ENCODE peak calls at places on chromosome 13, in seven cellular contexts. N is H1, W is IMR-90, A is H9, Z is neuronal stem cell, M is mesendoderm, O is trophoblast cell. R is an unnamed sample.

GRCh38 chr13:66657165-66657895 is 572.8 kb downstream of the PCDH9 start:
- DNase-seq in N (no peak), W (peak), A (no peak), Z (no peak), M (peak), O (peak), R (peak)

GRCh38 chr13:34358811-34359513 is 541.0 kb downstream of the RFC3 start:
- DNase-seq in N (no peak), W (peak), A (no peak), Z (no peak), M (no peak), O (no peak), R (peak)

GRCh38 chr13:73714522-73714921 is 419.7 kb downstream of the KLF12 start:
- DNase-seq in N (no peak), W (no peak), A (no peak), Z (no peak), M (no peak), O (no peak), R (no peak)

GRCh38 chr13:110419391-110419791 is 112.3 kb downstream of the COL4A2 start:
- DNase-seq in N (no peak), W (no peak), A (no peak), Z (no peak), M (no peak), O (peak), R (no peak)

GRCh38 chr13:110726726-110727125 is 13.2 kb downstream of the ING1 start:
- DNase-seq in N (no peak), W (no peak), A (no peak), Z (no peak), M (no peak), O (no peak), R (no peak)

GRCh38 chr13:83333614-83334388 is 548.5 kb downstream of the SLITRK1 start:
- DNase-seq in N (no peak), W (no peak), A (no peak), Z (no peak), M (no peak), O (no peak), R (no peak)

GRCh38 chr13:47433461-47434005 is 536.7 kb upstream of the HTR2A start:
- DNase-seq in N (no peak), W (peak), A (no peak), Z (no peak), M (no peak), O (no peak), R (peak)

GRCh38 chr13:78657699-78658629 is 991 bp downstream of the OBI1 start:
- DNase-seq in N (no peak), W (peak), A (peak), Z (peak), M (peak), O (no peak), R (peak)

GRCh38 chr13:106340249-106340648 is 195.2 kb downstream of the EFNB2 start:
- DNase-seq in N (no peak), W (no peak), A (no peak), Z (no peak), M (no peak), O (no peak), R (peak)

GRCh38 chr13:82330499-82330898 is 1551.8 kb downstream of the SLITRK1 start:
- DNase-seq in N (no peak), W (no peak), A (no peak), Z (no peak), M (peak), O (peak), R (peak)

GRCh38 chr13:32811297-32811800 is 204.9 kb upstream of the KL start:
- DNase-seq in N (no peak), W (no peak), A (no peak), Z (no peak), M (no peak), O (no peak), R (peak)

GRCh38 chr13:54637377-54637776 is 1608.8 kb downstream of the OLFM4 start:
- DNase-seq in N (no peak), W (no peak), A (no peak), Z (peak), M (peak), O (peak), R (peak)

GRCh38 chr13:58876473-58876872 is 1244.9 kb downstream of the PCDH17 start:
- DNase-seq in N (no peak), W (no peak), A (no peak), Z (no peak), M (no peak), O (no peak), R (no peak)

GRCh38 chr13:50366488-50367174 is 351.4 kb downstream of the KCNRG start:
- DNase-seq in N (no peak), W (no peak), A (no peak), Z (no peak), M (no peak), O (no peak), R (no peak)

GRCh38 chr13:67880916-67881315 is 650.8 kb upstream of the PCDH9 start:
- DNase-seq in N (no peak), W (no peak), A (no peak), Z (no peak), M (no peak), O (no peak), R (peak)

GRCh38 chr13:46575321-46575721 is 22.4 kb downstream of the LRCH1 start:
- DNase-seq in N (no peak), W (peak), A (no peak), Z (no peak), M (no peak), O (no peak), R (peak)

GRCh38 chr13:59435024-59435423 is 728.7 kb downstream of the DIAPH3 start:
- DNase-seq in N (no peak), W (no peak), A (no peak), Z (no peak), M (no peak), O (no peak), R (no peak)

GRCh38 chr13:84867246-84867645 is 932.0 kb downstream of the SLITRK6 start:
- DNase-seq in N (no peak), W (no peak), A (no peak), Z (no peak), M (peak), O (no peak), R (no peak)

GRCh38 chr13:65508338-65508737 is 1721.8 kb downstream of the PCDH9 start:
- DNase-seq in N (no peak), W (no peak), A (no peak), Z (no peak), M (no peak), O (no peak), R (no peak)

GRCh38 chr13:65504213-65504612 is 1725.9 kb downstream of the PCDH9 start:
- DNase-seq in N (no peak), W (no peak), A (no peak), Z (no peak), M (no peak), O (no peak), R (no peak)

GRCh38 chr13:65508745-65509144 is 1721.4 kb downstream of the PCDH9 start:
- DNase-seq in N (no peak), W (no peak), A (no peak), Z (no peak), M (no peak), O (no peak), R (no peak)

DNA sequence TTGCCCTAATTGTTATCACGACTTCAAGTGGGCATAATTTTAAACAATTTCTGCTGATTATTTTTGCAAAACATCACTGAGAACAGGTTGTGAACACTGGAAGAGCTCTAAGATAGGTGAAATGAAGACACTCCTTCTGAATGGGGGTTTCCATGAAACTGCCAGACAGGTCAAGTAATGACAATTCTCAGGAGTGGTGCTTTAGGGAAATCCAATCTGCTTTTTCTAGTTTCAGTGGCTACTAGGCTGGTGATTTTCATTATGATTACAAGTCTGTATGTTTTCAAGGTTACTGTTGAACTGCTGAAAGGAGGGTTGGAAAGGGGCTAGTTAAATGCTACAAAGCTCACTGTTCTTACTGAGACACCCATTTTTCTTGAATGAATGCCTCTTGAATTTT is 1724.2 kb downstream of the PCDH9 start:
- DNase-seq in N (no peak), W (no peak), A (no peak), Z (no peak), M (no peak), O (no peak), R (no peak)
- H2BK120ac ChIP-seq in N (no peak), W (no peak), A (no peak), Z (no peak), M (no peak), O (no peak), R (no peak)

GRCh38 chr13:99360696-99361095 is 53.5 kb upstream of the GPR183 start:
- DNase-seq in N (peak), W (no peak), A (no peak), Z (no peak), M (no peak), O (no peak), R (no peak)
- H2BK120ac ChIP-seq in N (no peak), W (no peak), A (no peak), Z (no peak), M (no peak), O (no peak), R (no peak)

DNA sequence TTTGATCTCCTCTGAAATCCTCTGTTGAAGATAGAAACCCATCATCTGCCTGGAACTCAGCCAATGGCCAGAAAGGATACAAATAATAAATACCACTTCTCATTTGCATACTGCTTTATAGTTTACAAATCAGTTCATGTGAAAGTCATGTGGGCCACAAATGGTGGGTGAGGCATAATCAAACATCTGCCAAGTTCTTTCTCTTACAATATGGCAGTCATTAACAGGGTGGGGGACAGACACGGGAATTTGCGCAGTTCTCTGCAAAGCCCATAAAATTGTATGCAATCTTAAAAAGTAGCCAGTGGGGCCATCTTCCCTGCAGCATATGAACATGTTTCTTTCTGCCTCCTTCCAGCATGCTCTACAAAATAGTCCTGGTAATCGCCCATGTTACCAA is 59.6 kb downstream of the NUFIP1 start:
- DNase-seq in N (no peak), W (no peak), A (no peak), Z (no peak), M (no peak), O (no peak), R (no peak)
- H2BK120ac ChIP-seq in N (no peak), W (no peak), A (no peak), Z (no peak), M (no peak), O (no peak), R (no peak)

DNA sequence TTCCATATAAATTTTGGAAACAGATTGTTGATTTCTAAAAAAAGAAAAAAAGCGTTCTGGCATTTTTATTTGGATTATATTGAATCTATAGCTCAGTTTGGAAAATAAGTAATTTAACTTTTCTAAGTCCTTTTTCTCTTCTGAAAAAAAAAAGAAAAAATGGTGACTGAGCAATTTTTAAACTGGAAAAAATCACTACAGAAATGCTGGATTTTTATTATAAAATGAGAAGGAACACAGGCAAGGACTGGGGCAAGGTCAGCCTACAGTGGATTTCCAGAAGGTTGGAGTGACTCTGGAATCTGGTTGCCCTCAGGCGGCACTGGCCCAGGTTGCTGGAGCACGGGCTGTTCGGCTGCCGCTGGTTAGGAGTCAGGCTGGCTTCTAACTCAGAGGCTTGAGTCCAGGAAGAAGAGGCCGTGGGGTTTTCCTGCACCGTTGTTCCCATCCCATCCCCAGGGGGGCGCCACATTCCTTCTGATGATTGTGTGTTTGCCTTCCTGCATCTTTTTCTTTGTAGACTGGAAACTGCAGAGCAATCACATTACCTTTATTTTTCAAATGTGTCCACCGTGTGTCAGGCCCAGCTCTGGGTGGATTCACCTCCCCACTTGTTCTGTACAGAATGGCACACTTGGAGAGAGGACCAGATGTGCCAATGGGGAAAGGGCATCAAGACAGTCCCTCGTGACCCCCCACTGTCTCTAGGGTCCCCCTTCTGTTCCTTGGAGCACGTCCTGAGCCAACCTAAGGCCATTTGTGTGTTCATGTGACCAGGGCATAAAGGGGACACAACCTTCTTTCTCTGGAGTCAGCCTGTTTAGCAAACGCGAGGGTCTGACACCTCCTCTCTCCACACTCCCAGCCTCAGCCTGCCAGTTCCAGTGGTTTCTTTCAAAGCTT is 44.5 kb upstream of the GTF3A start:
- DNase-seq in N (peak), W (peak), A (peak), Z (peak), M (peak), O (peak), R (peak)
- H2BK120ac ChIP-seq in N (no peak), W (no peak), A (no peak), Z (no peak), M (no peak), O (no peak), R (no peak)

GRCh38 chr13:21372530-21372929 is 86.6 kb downstream of the ZDHHC20 start:
- DNase-seq in N (no peak), W (no peak), A (no peak), Z (no peak), M (no peak), O (no peak), R (no peak)
- H2BK120ac ChIP-seq in N (no peak), W (no peak), A (no peak), Z (no peak), M (no peak), O (no peak), R (no peak)

GRCh38 chr13:111953546-111954178 is 113.3 kb upstream of the SOX1 start:
- DNase-seq in N (peak), W (no peak), A (peak), Z (no peak), M (no peak), O (no peak), R (no peak)
- H2BK120ac ChIP-seq in N (no peak), W (no peak), A (no peak), Z (no peak), M (no peak), O (no peak), R (no peak)

GRCh38 chr13:24301911-24302310 is 7.5 kb upstream of the C1QTNF9 start:
- DNase-seq in N (no peak), W (no peak), A (no peak), Z (no peak), M (no peak), O (no peak), R (no peak)
- H2BK120ac ChIP-seq in N (no peak), W (no peak), A (no peak), Z (no peak), M (no peak), O (no peak), R (no peak)

GRCh38 chr13:108306768-108307332 is 37.3 kb downstream of the TNFSF13B start:
- DNase-seq in N (no peak), W (no peak), A (no peak), Z (no peak), M (no peak), O (no peak), R (no peak)

GRCh38 chr13:108302279-108302678 is 32.8 kb downstream of the TNFSF13B start:
- DNase-seq in N (no peak), W (peak), A (no peak), Z (no peak), M (peak), O (no peak), R (no peak)

GRCh38 chr13:108305655-108306054 is 36.1 kb downstream of the TNFSF13B start:
- DNase-seq in N (no peak), W (no peak), A (no peak), Z (no peak), M (no peak), O (no peak), R (no peak)

DNA sequence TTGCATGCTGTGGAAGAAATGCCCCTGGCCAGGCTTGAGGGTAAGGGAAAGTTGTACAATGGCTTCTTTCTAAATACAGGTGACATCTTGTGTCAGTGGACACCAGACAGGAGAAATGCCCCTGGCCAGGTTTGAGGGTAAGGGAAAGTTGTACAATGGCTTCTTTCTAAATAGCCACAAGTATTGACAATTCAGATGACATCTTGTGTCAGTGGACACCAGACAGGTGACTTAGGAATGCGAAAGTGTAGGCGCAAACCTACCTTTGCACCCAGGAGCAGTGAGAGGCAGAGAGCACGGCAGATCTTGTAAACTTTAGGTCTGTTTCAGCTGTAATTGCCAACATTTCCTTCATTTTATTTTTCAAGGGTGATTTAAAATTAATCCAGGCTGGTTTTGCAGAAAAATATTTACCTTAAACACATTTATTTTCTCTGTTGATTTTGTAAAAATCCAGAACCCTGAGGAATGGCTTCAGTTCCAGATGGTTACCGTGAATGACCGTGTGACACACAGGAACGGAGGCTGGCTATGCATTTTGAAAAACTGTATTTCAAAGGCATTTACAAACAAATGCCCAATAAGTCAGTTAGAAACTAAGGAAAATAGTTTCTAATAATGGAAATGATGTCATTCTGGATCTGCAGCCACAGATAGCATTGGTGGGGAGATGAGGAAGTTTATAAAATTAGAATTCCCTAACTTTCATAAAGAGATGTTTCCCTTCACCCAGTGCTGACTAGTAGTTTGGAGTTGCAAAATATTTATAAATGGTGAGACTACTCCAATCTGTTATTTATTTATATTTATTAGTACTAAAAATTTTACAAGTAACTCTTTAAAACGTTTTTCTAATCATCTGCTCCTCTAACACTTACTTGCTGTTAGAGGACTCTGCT is 34.9 kb downstream of the TNFSF13B start:
- DNase-seq in N (no peak), W (no peak), A (no peak), Z (no peak), M (no peak), O (peak), R (peak)
- H2BK120ac ChIP-seq in N (no peak), W (no peak), A (no peak), Z (no peak), M (no peak), O (no peak), R (no peak)

DNA sequence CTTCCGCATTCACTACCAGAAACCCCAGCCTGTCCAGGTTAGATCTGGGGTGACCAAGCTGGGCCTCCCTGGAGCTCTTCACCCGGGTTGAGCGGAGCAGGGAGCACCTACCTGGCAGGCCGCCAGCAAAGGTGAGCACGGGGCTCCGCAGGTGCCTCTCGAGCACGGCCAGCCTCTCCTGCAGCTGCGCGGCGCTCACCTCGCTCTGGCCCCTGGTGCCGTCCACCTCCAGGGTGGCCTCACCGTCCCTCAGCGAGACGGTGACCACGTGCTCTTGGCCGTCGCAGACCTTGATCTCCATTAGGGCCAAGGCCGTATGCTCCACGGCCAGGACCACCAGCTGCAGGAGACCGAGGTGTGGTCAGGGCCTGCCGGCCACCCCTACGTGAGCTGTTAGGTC is 42.0 kb downstream of the GAS6 start:
- DNase-seq in N (no peak), W (no peak), A (no peak), Z (no peak), M (no peak), O (no peak), R (no peak)
- H2BK120ac ChIP-seq in N (no peak), W (peak), A (no peak), Z (no peak), M (no peak), O (peak), R (peak)